ENCODE peak calls at places on chromosomes 11 and 22, in nine cellular contexts. T is heart left ventricle; Q is CD8-positive, alpha-beta T cell; S is right atrium auricular region; D is IMR-90; W is OCI-LY7; V is PC-9; M is neural progenitor cell; A is cardiac muscle cell. R is an unnamed sample.

GRCh38 chr11:112219476-112220232 is 6.6 kb upstream of the PTS start:
- DNase-seq in T (no peak), Q (no peak), S (no peak), D (peak; percentile 81), W (peak; percentile 79), V (peak; percentile 67), M (peak; percentile 72), A (peak; percentile 87), R (no peak)

GRCh38 chr11:113189909-113190667 is 124.3 kb upstream of the TTC12 start:
- DNase-seq in T (no peak), Q (no peak), S (peak; percentile 90), D (no peak), W (no peak), V (peak; percentile 89), M (no peak), A (peak; percentile 92), R (no peak)

GRCh38 chr11:12673924-12674570 is at the start of gene TEAD1:
- DNase-seq in T (peak; percentile 98), Q (peak; percentile 54), S (peak; percentile 97), D (peak; percentile 95), W (peak; percentile 76), V (peak; percentile 71), M (peak; percentile 98), A (peak; percentile 98), R (peak; percentile 94)

GRCh38 chr11:95451682-95452081 is 220.7 kb upstream of the SESN3 start:
- DNase-seq in T (no peak), Q (no peak), S (no peak), D (peak; percentile 73), W (no peak), V (peak; percentile 57), M (no peak), A (peak; percentile 87), R (no peak)

GRCh38 chr11:110152199-110152598 is 59.0 kb downstream of the ZC3H12C start:
- DNase-seq in T (no peak), Q (no peak), S (no peak), D (no peak), W (no peak), V (no peak), M (peak; percentile 17), A (no peak), R (no peak)

GRCh38 chr11:46389450-46390330 is 1.9 kb downstream of the CHRM4 start:
- DNase-seq in T (peak; percentile 82), Q (no peak), S (no peak), D (peak; percentile 46), W (peak; percentile 64), V (peak; percentile 50), M (peak; percentile 93), A (peak; percentile 72), R (peak; percentile 68)

GRCh38 chr11:118910309-118911112 is 15.2 kb downstream of the BCL9L start:
- DNase-seq in T (peak; percentile 87), Q (no peak), S (peak; percentile 88), D (peak; percentile 92), W (no peak), V (peak; percentile 88), M (peak; percentile 95), A (peak; percentile 95), R (peak; percentile 80)

GRCh38 chr11:71488086-71488967 is 35.3 kb downstream of the NADSYN1 start:
- DNase-seq in T (no peak), Q (no peak), S (no peak), D (peak; percentile 80), W (no peak), V (peak; percentile 87), M (no peak), A (peak; percentile 62), R (no peak)

GRCh38 chr11:95302211-95302610 is 71.2 kb upstream of the SESN3 start:
- DNase-seq in T (no peak), Q (no peak), S (no peak), D (no peak), W (no peak), V (no peak), M (no peak), A (no peak), R (no peak)

GRCh38 chr11:10627816-10628215 is 59.4 kb upstream of the LYVE1 start:
- DNase-seq in T (no peak), Q (no peak), S (no peak), D (no peak), W (no peak), V (no peak), M (no peak), A (no peak), R (no peak)

GRCh38 chr11:48012051-48012391 is 31.7 kb downstream of the PTPRJ start:
- DNase-seq in T (no peak), Q (peak; percentile 38), S (no peak), D (no peak), W (no peak), V (no peak), M (no peak), A (no peak), R (no peak)

GRCh38 chr11:119907122-119907933 is 178.3 kb upstream of the NECTIN1 start:
- DNase-seq in T (no peak), Q (no peak), S (no peak), D (no peak), W (no peak), V (peak; percentile 95), M (no peak), A (no peak), R (no peak)

GRCh38 chr11:95459268-95460040 is 228.5 kb upstream of the SESN3 start:
- DNase-seq in T (no peak), Q (no peak), S (no peak), D (no peak), W (no peak), V (no peak), M (no peak), A (peak; percentile 71), R (no peak)

GRCh38 chr11:72625746-72626636 is 48.2 kb downstream of the PDE2A start:
- DNase-seq in T (peak; percentile 75), Q (no peak), S (no peak), D (peak; percentile 27), W (no peak), V (no peak), M (no peak), A (peak; percentile 66), R (peak; percentile 72)

GRCh38 chr11:130037058-130037457 is 32.6 kb upstream of the APLP2 start:
- DNase-seq in T (no peak), Q (no peak), S (no peak), D (peak; percentile 69), W (no peak), V (no peak), M (no peak), A (peak; percentile 82), R (no peak)
- H3K27ac ChIP-seq in T (no peak overlapping the region), Q (no peak overlapping the region), S (no peak overlapping the region), D (no peak overlapping the region), W (no peak overlapping the region), V (no peak overlapping the region), M (peak overlapping the region; percentile 73), A (no peak overlapping the region), R (no peak overlapping the region)

DNA sequence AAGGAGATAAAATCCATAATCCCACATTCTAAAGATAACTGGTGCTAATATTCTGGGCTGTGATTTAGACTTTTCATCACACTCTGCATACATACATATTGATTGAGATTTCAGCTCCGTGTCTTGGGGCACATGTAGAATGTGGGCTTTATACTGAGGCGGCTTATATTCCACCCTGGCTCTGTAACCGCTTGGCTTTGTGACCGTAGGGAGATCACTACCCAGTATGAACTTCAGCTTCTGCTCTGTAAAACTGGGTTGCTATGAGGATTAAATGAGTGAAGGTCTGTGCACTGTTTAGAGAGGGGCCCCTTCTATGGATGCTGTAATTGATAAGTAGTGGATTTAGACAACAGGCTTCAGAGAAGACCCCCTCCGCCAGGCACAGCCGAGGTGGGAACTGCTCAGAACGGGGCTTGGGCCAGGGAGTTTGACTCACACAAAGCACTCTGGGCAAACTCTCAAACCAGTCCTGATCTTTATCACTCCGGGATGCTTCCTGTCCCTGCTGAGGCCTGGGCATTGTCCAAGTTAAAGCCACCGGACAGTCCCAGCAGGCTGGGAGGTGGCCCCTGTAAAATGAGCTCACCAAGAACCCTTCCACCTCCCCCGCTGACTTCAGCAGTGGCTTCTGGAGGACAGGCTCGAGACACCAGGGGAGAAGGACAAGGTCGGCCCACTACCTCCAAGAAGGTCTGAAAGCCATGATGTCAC is 17.2 kb downstream of the KIAA1671 start:
- DNase-seq in T (no peak), Q (no peak), S (peak; percentile 89), D (no peak), W (no peak), V (peak; percentile 88), M (no peak), A (peak; percentile 54), R (no peak)
- H3K27ac ChIP-seq in T (peak overlapping the region; percentile 64), Q (no peak overlapping the region), S (peak overlapping the region; percentile 79), D (no peak overlapping the region), W (no peak overlapping the region), V (peak overlapping the region; percentile 78), M (no peak overlapping the region), A (peak overlapping the region; percentile 84), R (peak overlapping the region; percentile 65)

DNA sequence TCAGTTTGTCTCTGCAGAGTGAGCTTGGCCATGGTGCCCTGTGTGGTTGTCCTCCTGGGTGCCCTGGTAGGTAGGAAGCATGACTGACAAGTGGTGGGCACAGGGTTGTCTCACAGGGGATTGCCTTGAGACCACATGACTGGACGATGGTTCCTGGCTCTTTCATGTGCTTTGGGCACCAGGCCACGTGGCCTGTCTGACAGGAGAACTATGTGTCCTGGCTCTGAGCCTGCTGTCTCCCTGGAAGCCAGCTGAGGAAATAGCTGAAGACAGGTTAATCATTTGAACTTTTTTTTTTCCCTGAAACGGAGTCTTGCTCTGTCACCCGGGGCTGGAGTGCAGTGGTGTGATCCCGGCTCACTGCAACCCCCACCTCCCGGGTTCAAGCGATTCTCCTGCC is 93.2 kb downstream of the LDLRAD3 start:
- DNase-seq in T (no peak), Q (no peak), S (no peak), D (peak; percentile 43), W (no peak), V (no peak), M (no peak), A (peak; percentile 70), R (no peak)
- H3K27ac ChIP-seq in T (no peak overlapping the region), Q (no peak overlapping the region), S (no peak overlapping the region), D (no peak overlapping the region), W (no peak overlapping the region), V (no peak overlapping the region), M (no peak overlapping the region), A (no peak overlapping the region), R (no peak overlapping the region)

DNA sequence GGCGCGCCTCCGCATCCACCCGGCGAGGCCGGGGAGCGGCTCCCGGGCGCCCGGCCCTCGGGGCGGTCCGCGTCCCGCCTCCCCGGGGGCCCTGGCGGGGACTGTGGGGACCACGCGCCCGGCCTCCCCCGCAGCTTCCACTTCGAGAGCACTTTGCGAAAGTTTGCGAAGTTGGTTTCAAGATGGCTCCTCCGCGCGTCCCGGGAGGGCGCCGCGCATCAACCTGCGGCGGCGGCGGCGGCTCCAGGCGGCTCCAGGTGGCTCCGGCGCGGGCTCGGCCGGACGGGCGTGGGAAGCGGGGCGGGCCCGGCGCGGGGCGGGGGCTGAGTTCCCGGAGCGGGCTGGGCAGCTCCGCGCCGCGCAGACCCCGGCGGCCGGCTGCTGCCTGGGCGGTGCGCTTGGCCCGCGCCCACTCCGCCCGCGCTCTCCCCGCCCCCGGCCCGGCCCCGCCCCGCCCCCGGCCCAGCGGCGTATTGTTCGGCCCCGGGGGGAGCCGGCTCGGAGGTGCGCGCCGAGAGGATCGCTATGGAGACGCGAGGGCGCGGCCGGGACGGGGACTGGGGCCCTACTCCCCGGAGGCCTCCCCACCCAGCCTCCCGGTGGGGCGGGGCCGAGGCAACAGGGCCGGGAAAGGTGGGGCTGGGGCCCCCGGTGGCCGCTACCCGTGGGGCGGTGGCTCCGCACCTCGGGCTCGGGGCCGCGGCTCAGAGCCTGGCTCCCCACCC is at the start of gene CELSR1:
- DNase-seq in T (no peak), Q (no peak), S (no peak), D (peak; percentile 11), W (no peak), V (peak; percentile 64), M (peak; percentile 87), A (peak; percentile 40), R (peak; percentile 93)
- H3K27ac ChIP-seq in T (peak within 1 kb of the TSS; percentile 49), Q (no peak within 1 kb of the TSS), S (peak within 1 kb of the TSS; percentile 69), D (no peak within 1 kb of the TSS), W (no peak within 1 kb of the TSS), V (peak within 1 kb of the TSS; percentile 50), M (no peak within 1 kb of the TSS), A (no peak within 1 kb of the TSS), R (peak within 1 kb of the TSS; percentile 78)

GRCh38 chr22:32557424-32557823 is 82.8 kb downstream of the FBXO7 start:
- DNase-seq in T (no peak), Q (no peak), S (no peak), D (no peak), W (no peak), V (no peak), M (no peak), A (no peak), R (no peak)
- H3K27ac ChIP-seq in T (no peak overlapping the region), Q (no peak overlapping the region), S (no peak overlapping the region), D (no peak overlapping the region), W (no peak overlapping the region), V (no peak overlapping the region), M (no peak overlapping the region), A (no peak overlapping the region), R (peak overlapping the region; percentile 5)

R was measured in left lung.